ENCODE peak calls at places on chromosome 19, in ten cellular contexts. G, Q, B, M, V, Y, R, J, K and Z are unnamed samples.

GRCh38 chr19:42051166-42052115 is 18.6 kb downstream of the GRIK5 start:
- DNase-seq in G (no peak), Q (no peak), B (no peak), M (no peak), V (no peak), Y (peak; percentile 62), R (peak; percentile 20), J (no peak), K (peak; percentile 40), Z (peak; percentile 91)

GRCh38 chr19:47679922-47680857 is 33.0 kb upstream of the EHD2 start:
- DNase-seq in G (no peak), Q (no peak), B (no peak), M (no peak), V (no peak), Y (no peak), R (no peak), J (no peak), K (no peak), Z (no peak)

GRCh38 chr19:6448045-6448444 is 11.5 kb downstream of the SLC25A23 start:
- DNase-seq in G (no peak), Q (no peak), B (no peak), M (no peak), V (no peak), Y (no peak), R (no peak), J (no peak), K (no peak), Z (no peak)

GRCh38 chr19:34253711-34254551 is 423 bp upstream of the GARRE1 start:
- DNase-seq in G (peak; percentile 55), Q (no peak), B (peak; percentile 97), M (no peak), V (peak; percentile 60), Y (peak; percentile 83), R (peak; percentile 96), J (no peak), K (peak; percentile 94), Z (peak; percentile 69)

GRCh38 chr19:19068659-19069509 is 5.1 kb downstream of the SLC25A42 start:
- DNase-seq in G (no peak), Q (peak; percentile 35), B (no peak), M (no peak), V (no peak), Y (no peak), R (no peak), J (no peak), K (no peak), Z (no peak)

GRCh38 chr19:19064098-19064722 is 416 bp downstream of the SLC25A42 start:
- DNase-seq in G (no peak), Q (no peak), B (no peak), M (no peak), V (no peak), Y (no peak), R (no peak), J (no peak), K (no peak), Z (no peak)

GRCh38 chr19:14477417-14478112 is 2.4 kb upstream of the PTGER1 start:
- DNase-seq in G (peak; percentile 73), Q (no peak), B (no peak), M (no peak), V (no peak), Y (no peak), R (no peak), J (no peak), K (no peak), Z (no peak)

GRCh38 chr19:56217039-56217949 is 15.2 kb downstream of the ZSCAN5C start:
- DNase-seq in G (peak; percentile 11), Q (no peak), B (peak; percentile 38), M (peak; percentile 29), V (peak; percentile 29), Y (peak; percentile 61), R (peak; percentile 77), J (no peak), K (peak; percentile 14), Z (no peak)

GRCh38 chr19:18593367-18594095 is 4.9 kb downstream of the REX1BD start:
- DNase-seq in G (no peak), Q (no peak), B (peak; percentile 42), M (no peak), V (no peak), Y (peak; percentile 46), R (peak; percentile 80), J (no peak), K (no peak), Z (peak; percentile 32)

GRCh38 chr19:51016798-51017683 is 2.5 kb downstream of the KLK10 start:
- DNase-seq in G (peak; percentile 16), Q (no peak), B (peak; percentile 80), M (no peak), V (peak; percentile 39), Y (peak; percentile 66), R (peak; percentile 94), J (peak; percentile 83), K (peak; percentile 69), Z (peak; percentile 95)

GRCh38 chr19:51022526-51022925 is 3.0 kb upstream of the KLK10 start:
- DNase-seq in G (no peak), Q (no peak), B (no peak), M (no peak), V (no peak), Y (no peak), R (no peak), J (no peak), K (no peak), Z (no peak)

GRCh38 chr19:51018745-51019543 is 565 bp downstream of the KLK10 start:
- DNase-seq in G (no peak), Q (no peak), B (no peak), M (no peak), V (no peak), Y (no peak), R (peak; percentile 73), J (no peak), K (peak; percentile 38), Z (no peak)

GRCh38 chr19:51020988-51021651 is 1.6 kb upstream of the KLK10 start:
- DNase-seq in G (peak; percentile 56), Q (no peak), B (peak; percentile 74), M (peak; percentile 27), V (peak; percentile 67), Y (peak; percentile 69), R (peak; percentile 79), J (no peak), K (peak; percentile 61), Z (peak; percentile 85)

DNA sequence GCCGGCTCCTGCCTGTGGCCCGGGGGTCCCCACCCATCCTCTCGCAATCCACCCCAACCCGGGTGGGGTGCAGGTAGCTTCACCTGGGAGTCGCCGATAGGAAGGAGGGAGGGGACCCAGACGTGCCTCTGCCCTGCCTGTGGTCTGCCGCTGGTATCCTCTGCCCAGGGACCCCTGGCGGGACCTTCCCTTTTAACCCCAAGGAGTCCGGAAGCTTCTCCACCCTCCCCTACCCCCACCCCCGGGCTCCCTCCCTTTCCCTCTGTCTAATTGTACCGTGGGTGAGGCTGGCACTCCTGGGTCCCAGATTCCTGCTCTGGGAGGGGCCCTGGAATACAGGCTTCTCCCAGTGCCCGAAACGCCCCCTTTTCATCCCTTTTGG is at the start of gene KLK10:
- DNase-seq in G (no peak), Q (no peak), B (no peak), M (no peak), V (no peak), Y (no peak), R (no peak), J (no peak), K (no peak), Z (no peak)
- H3K4me2 ChIP-seq in G (no peak within 1 kb of the TSS), Q (no peak within 1 kb of the TSS), B (peak within 1 kb of the TSS; percentile 90), M (no peak within 1 kb of the TSS), V (no peak within 1 kb of the TSS), Y (no peak within 1 kb of the TSS), R (peak within 1 kb of the TSS; percentile 88), J (peak within 1 kb of the TSS; percentile 80), K (peak within 1 kb of the TSS; percentile 80), Z (no peak within 1 kb of the TSS)

GRCh38 chr19:22606212-22606553 is 27.9 kb upstream of the ZNF492 start:
- DNase-seq in G (no peak), Q (no peak), B (no peak), M (no peak), V (no peak), Y (no peak), R (no peak), J (no peak), K (no peak), Z (no peak)
- TF ChIP-seq EZH2 in G (no peak), Q (no peak), B (no peak), M (no peak), V (no peak), Y (no peak), R (no peak), J (no peak), K (no peak), Z (no peak)

GRCh38 chr19:58398545-58398944 is 3.1 kb downstream of the RNF225 start:
- DNase-seq in G (no peak), Q (no peak), B (no peak), M (no peak), V (no peak), Y (no peak), R (no peak), J (no peak), K (no peak), Z (no peak)

GRCh38 chr19:58400916-58401824 is 5.7 kb downstream of the RNF225 start:
- DNase-seq in G (peak; percentile 99), Q (peak; percentile 96), B (peak; percentile 100), M (peak; percentile 96), V (peak; percentile 100), Y (peak; percentile 100), R (peak; percentile 99), J (peak; percentile 99), K (peak; percentile 100), Z (peak; percentile 100)

GRCh38 chr19:58401825-58402433 is 6.5 kb downstream of the RNF225 start:
- DNase-seq in G (no peak), Q (no peak), B (no peak), M (no peak), V (no peak), Y (no peak), R (no peak), J (no peak), K (no peak), Z (no peak)

GRCh38 chr19:58400638-58400915 is 5.1 kb downstream of the RNF225 start:
- DNase-seq in G (no peak), Q (no peak), B (no peak), M (no peak), V (no peak), Y (no peak), R (no peak), J (no peak), K (no peak), Z (no peak)

DNA sequence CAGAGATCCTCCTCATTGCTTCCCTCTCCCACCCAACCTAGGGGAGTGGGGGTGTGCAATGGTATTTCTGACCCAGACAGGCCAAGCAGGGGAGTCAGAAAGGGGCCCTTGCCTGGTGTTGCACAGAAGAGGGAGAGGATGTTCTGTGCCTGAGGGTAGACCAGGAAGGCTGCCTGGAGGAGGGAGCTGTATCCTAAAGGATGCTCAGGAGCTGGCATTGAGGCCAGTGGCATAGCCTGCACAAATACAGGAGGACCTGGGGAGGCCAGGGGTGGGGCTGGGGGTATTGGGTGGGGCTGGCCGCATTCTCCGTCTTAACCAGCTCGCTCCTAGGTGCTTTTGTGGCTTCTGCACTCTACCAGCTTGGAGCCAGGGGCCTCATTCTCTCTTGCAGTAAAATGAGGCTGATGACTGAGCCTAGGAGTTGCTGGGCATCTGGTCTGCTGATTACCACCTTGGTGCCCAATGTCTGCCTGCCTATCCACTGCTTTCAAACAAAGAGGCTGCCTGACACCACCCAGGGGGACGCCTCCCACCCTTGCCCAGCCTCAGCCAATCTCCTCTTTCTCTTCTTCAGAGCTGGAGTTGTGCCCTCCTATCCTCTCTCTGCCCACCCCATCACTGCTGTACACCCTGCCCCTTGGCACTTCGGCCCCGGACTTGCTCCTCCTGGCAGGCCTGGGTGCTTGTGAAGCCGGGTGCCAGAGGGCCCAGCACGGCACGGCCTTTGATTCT is 4.6 kb downstream of the RNF225 start:
- DNase-seq in G (no peak), Q (no peak), B (no peak), M (no peak), V (no peak), Y (peak; percentile 36), R (no peak), J (no peak), K (no peak), Z (no peak)
- H3K4me2 ChIP-seq in G (peak overlapping the region; percentile 76), Q (peak overlapping the region; percentile 95), B (peak overlapping the region; percentile 81), M (peak overlapping the region; percentile 92), V (peak overlapping the region; percentile 59), Y (peak overlapping the region; percentile 86), R (peak overlapping the region; percentile 92), J (peak overlapping the region; percentile 97), K (peak overlapping the region; percentile 81), Z (peak overlapping the region; percentile 87)

GRCh38 chr19:4232614-4233281 is 3.4 kb downstream of the EBI3 start:
- DNase-seq in G (no peak), Q (no peak), B (no peak), M (no peak), V (no peak), Y (no peak), R (no peak), J (no peak), K (no peak), Z (no peak)
- TF ChIP-seq EZH2 in G (no peak), Q (no peak), B (no peak), M (no peak), V (no peak), Y (no peak), R (no peak), J (no peak), K (no peak), Z (no peak)